ENCODE peak calls at places on chromosomes 7 and 10, in eight cellular contexts. I is colonic mucosa, H is heart right ventricle, V is H9, P is psoas muscle, W is right lobe of liver, K is kidney epithelial cell, Z is RWPE1. D is an unnamed sample.

GRCh38 chr7:132251327-132251659 is 325.0 kb downstream of the PLXNA4 start:
- DNase-seq in H (peak; percentile 79), V (peak; percentile 44), K (peak; percentile 2), P (peak; percentile 62), I (peak; percentile 89), Z (peak; percentile 4), W (no peak), D (peak; percentile 76)

GRCh38 chr10:113450906-113451305 is 101.9 kb upstream of the HABP2 start:
- DNase-seq in W (no peak), I (peak; percentile 7), P (no peak), V (no peak), H (no peak), Z (no peak), K (no peak), D (no peak)

GRCh38 chr7:35792472-35793224 is 8.2 kb upstream of the SEPTIN7 start:
- DNase-seq in V (no peak), W (no peak), K (no peak), H (no peak), P (no peak), I (no peak), Z (no peak), D (no peak)

GRCh38 chr7:77439572-77439971 is 23.4 kb upstream of the GSAP start:
- DNase-seq in H (no peak), W (peak; percentile 70), K (no peak), I (peak; percentile 59), Z (peak; percentile 35), V (no peak), P (peak; percentile 37), D (no peak)

GRCh38 chr7:79529896-79530235 is 76.4 kb upstream of the MAGI2 start:
- DNase-seq in P (no peak), W (no peak), H (no peak), I (no peak), Z (no peak), V (no peak), K (peak; percentile 10), D (no peak)

GRCh38 chr7:151687523-151688235 is 168.0 kb upstream of the RHEB start:
- DNase-seq in H (peak; percentile 43), I (no peak), V (peak; percentile 88), Z (peak; percentile 98), P (peak; percentile 70), K (peak; percentile 97), W (no peak), D (peak; percentile 77)

GRCh38 chr10:51881213-51881612 is 181.8 kb upstream of the CSTF2T start:
- DNase-seq in H (no peak), W (no peak), I (no peak), V (no peak), P (no peak), K (no peak), Z (no peak), D (no peak)

GRCh38 chr7:39589323-39590111 is 23.3 kb downstream of the YAE1 start:
- DNase-seq in V (peak; percentile 70), K (peak; percentile 80), Z (no peak), H (no peak), I (no peak), P (no peak), W (no peak), D (peak; percentile 60)

GRCh38 chr7:17095001-17095574 is 203.4 kb upstream of the AHR start:
- DNase-seq in H (no peak), K (peak; percentile 14), W (no peak), P (no peak), V (no peak), I (no peak), Z (peak; percentile 89), D (no peak)

DNA sequence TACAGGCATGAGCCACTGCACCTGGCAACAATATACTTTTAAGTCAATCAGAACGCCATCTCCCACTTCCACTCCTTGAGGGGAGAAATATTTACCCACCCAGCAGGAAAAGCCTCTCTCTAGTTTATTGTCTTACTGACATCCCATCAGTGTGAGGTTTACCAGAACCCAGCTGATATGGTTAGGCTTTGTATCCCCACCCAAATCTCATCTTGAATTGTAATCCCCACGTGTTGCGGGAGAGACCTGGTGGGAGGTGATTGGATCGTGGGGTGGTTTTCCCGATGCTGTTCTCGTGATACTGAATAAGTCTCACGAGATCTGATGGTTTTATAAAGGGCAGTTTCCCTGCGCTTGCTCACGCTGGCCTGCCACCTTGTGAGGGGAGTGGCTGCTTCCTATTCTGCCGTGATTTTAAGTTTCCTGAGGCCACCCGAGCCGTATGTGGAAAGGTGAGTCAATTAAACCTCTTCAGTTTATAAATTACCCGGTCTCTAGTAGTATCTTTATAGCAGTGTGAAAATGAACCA is 37.5 kb upstream of the TPK1 start:
- DNase-seq in H (no peak), Z (no peak), P (no peak), V (no peak), I (no peak), W (no peak), K (no peak), D (no peak)
- TF ChIP-seq CTCF in H (no peak), Z (no peak), P (no peak), V (no peak), I (no peak), W (no peak), K (no peak), D (no peak)

GRCh38 chr7:158490171-158490782 is 97.3 kb downstream of the PTPRN2 start:
- DNase-seq in H (no peak), V (no peak), P (no peak), I (no peak), W (no peak), Z (no peak), K (no peak), D (no peak)
- TF ChIP-seq CTCF in H (no peak), V (no peak), P (no peak), I (no peak), W (no peak), Z (no peak), K (no peak), D (no peak)

DNA sequence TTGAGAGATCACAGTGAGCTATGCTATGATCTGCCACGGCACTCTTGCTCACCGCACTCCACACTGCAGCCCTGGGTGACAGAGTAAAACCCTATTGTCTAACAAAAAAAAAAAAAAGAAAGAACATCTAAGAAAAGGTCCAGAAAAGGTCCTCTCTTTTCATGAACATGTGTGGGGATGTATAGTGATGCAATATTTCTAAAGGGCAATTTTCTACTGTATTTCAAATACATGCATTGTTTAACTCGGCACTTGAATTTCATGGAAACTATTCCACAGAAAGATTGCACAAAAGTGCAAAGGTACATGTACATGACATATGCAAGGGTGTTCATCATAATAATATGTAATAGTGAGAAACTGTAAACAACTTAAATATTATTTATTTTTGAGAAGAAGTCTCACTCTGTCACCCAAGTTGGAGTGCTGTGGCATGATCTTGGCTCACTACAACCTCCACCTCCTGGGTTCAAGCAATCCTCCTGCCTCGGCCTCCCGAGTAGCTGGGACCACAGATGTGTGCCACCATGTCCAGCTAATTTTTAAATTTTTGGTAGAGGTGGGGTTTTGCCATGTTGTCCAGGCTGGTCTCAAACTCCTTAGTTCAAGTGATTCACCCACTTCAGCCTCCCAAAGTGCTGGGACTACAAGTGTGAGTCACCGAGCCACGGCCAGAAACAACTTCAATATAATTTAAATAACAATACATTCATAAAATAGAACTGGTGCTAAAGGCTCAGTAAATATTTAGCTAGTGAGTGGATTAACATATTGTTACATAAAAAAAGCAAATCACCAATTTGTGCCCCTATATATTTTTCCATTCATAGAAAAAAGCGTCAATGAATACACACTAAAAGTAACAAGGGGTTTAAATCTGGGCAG is 1.3 kb upstream of the PPRC1 start:
- DNase-seq in V (no peak), P (no peak), K (no peak), H (no peak), I (no peak), W (no peak), Z (no peak), D (no peak)
- TF ChIP-seq CTCF in V (no peak), P (no peak), K (no peak), H (no peak), I (no peak), W (no peak), Z (no peak), D (no peak)

DNA sequence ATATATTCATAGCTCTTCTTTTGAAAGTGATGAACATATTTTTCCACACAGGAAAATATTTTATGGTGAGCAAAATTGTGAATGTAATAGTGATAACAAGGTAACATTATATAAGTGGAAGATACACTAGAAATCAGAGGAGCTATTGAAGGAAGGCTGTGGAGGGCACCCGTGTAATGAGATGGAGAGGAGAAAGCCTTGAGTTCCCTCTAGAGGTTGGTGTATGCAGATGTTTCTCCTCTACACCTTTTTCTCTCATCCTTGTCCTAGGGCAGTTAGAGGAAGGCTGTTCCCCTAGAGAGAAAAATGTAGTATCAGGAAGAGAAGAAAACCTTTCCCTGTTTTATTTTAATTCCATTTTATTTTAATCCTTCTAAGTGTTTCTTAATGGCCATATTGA is 54.6 kb upstream of the NRG3 start:
- DNase-seq in H (no peak), V (no peak), K (peak; percentile 5), W (no peak), P (no peak), I (no peak), Z (no peak), D (no peak)
- TF ChIP-seq CTCF in H (no peak), V (peak; percentile 78), K (peak; percentile 71), W (peak; percentile 12), P (no peak), I (no peak), Z (peak; percentile 9), D (no peak)

GRCh38 chr7:155369766-155370165 is 72.1 kb downstream of the INSIG1 start:
- DNase-seq in P (no peak), H (no peak), I (no peak), K (no peak), V (no peak), Z (no peak), W (no peak), D (no peak)

GRCh38 chr7:155371331-155371883 is 73.7 kb downstream of the INSIG1 start:
- DNase-seq in V (peak; percentile 43), I (no peak), P (no peak), H (no peak), W (no peak), K (no peak), Z (no peak), D (no peak)

GRCh38 chr7:155372782-155373358 is 75.2 kb downstream of the INSIG1 start:
- DNase-seq in I (no peak), Z (no peak), W (no peak), K (no peak), V (no peak), P (no peak), H (no peak), D (no peak)

GRCh38 chr7:155373359-155374273 is 75.9 kb downstream of the INSIG1 start:
- DNase-seq in H (no peak), P (no peak), V (peak; percentile 64), W (no peak), I (no peak), K (no peak), Z (no peak), D (no peak)

DNA sequence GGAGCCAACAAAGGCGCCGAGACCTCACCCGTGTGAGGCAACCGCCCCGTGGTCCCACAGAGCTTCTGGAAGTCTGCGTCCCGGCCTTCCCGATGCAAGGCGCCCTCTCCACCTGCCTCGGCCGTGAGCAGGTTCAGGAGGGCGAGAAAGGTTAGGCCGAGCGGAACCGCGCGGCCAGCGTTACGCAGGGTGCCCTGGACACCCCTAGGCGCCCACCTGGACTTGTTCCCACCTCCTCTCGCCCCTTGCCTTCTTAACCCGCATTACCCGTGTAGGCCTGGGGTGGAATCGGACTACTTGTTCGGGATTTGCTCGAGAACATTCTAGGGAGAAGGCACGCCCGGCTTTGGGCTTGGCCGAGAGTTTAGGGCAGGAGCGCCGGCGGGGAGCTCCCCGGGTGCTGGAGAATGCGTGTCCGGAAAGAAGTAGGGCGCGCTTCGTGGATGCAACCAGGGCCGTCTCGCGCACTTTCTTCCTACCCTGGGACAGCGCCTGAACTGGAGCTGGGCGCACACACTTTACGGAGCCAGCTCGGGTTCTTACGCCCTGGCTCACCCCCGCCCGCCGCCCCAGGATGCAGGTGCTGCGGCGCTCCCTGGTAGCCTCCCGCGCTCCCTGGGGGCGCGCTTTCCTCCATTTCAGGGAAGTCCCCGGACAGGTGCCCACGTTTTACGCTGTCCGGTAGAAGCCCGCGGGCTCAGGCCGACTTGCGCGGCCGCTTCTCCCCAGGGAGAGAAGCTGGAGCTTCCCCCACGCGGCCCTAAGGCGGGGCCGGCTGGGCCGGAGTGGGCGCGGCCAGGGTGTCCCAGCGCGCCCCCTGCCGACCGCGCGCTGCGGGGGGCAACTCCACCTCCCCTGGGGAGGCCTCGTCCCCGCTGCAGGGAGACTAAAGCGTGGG is 74.5 kb downstream of the INSIG1 start:
- DNase-seq in H (no peak), V (no peak), I (no peak), K (no peak), W (no peak), P (no peak), Z (no peak), D (no peak)
- TF ChIP-seq CTCF in H (peak; percentile 40), V (peak; percentile 35), I (peak; percentile 19), K (peak; percentile 25), W (peak; percentile 65), P (peak; percentile 54), Z (peak; percentile 31), D (no peak)

D was measured in Peyer's patch.